ENCODE peak calls at places on chromosome 2, in ten cellular contexts. One of them, this sample, is unnamed.

GRCh38 chr2:237472187-237472712 is 14.8 kb upstream of the MLPH start:
- DNase-seq in fibroblast of mammary gland: no peak
- DNase-seq in activated naive CD8-positive, alpha-beta T cell treated with anti-CD3 and anti-CD28 coated beads, Interleukin-2, amount 10 ng/mL, durations not matched to agents 7 days and 5 days: no peak
- DNase-seq in T-cell: no peak
- DNase-seq in head of caudate nucleus: no peak
- DNase-seq in left ventricle myocardium inferior: no peak
- DNase-seq in spleen: no peak
- DNase-seq in vagina: no peak
- DNase-seq in NB4: no peak
- DNase-seq in activated T-cell treated with anti-CD3 and anti-CD28 coated beads for 1 hour: no peak
- DNase-seq in this sample: no peak

GRCh38 chr2:43676322-43677050 is at the start of gene C1GALT1C1L:
- DNase-seq in fibroblast of mammary gland: peak; percentile 73
- DNase-seq in activated naive CD8-positive, alpha-beta T cell treated with anti-CD3 and anti-CD28 coated beads, Interleukin-2, amount 10 ng/mL, durations not matched to agents 7 days and 5 days: peak; percentile 41
- DNase-seq in T-cell: peak; percentile 11
- DNase-seq in head of caudate nucleus: peak; percentile 78
- DNase-seq in left ventricle myocardium inferior: peak; percentile 74
- DNase-seq in spleen: no peak
- DNase-seq in vagina: no peak
- DNase-seq in NB4: peak; percentile 79
- DNase-seq in activated T-cell treated with anti-CD3 and anti-CD28 coated beads for 1 hour: peak; percentile 11
- DNase-seq in this sample: peak; percentile 49

GRCh38 chr2:27714851-27715291 is 51.2 kb downstream of the SLC4A1AP start:
- DNase-seq in fibroblast of mammary gland: no peak
- DNase-seq in activated naive CD8-positive, alpha-beta T cell treated with anti-CD3 and anti-CD28 coated beads, Interleukin-2, amount 10 ng/mL, durations not matched to agents 7 days and 5 days: no peak
- DNase-seq in T-cell: no peak
- DNase-seq in head of caudate nucleus: no peak
- DNase-seq in left ventricle myocardium inferior: no peak
- DNase-seq in spleen: no peak
- DNase-seq in vagina: no peak
- DNase-seq in NB4: no peak
- DNase-seq in activated T-cell treated with anti-CD3 and anti-CD28 coated beads for 1 hour: no peak
- DNase-seq in this sample: no peak

GRCh38 chr2:55084631-55085030 is 34.4 kb upstream of the RTN4 start:
- DNase-seq in fibroblast of mammary gland: no peak
- DNase-seq in activated naive CD8-positive, alpha-beta T cell treated with anti-CD3 and anti-CD28 coated beads, Interleukin-2, amount 10 ng/mL, durations not matched to agents 7 days and 5 days: no peak
- DNase-seq in T-cell: no peak
- DNase-seq in head of caudate nucleus: no peak
- DNase-seq in left ventricle myocardium inferior: no peak
- DNase-seq in spleen: no peak
- DNase-seq in vagina: no peak
- DNase-seq in NB4: peak; percentile 66
- DNase-seq in activated T-cell treated with anti-CD3 and anti-CD28 coated beads for 1 hour: no peak
- DNase-seq in this sample: no peak

GRCh38 chr2:83103602-83104001 is 1355.5 kb downstream of the SUCLG1 start:
- DNase-seq in fibroblast of mammary gland: peak; percentile 42
- DNase-seq in activated naive CD8-positive, alpha-beta T cell treated with anti-CD3 and anti-CD28 coated beads, Interleukin-2, amount 10 ng/mL, durations not matched to agents 7 days and 5 days: no peak
- DNase-seq in T-cell: no peak
- DNase-seq in head of caudate nucleus: no peak
- DNase-seq in left ventricle myocardium inferior: no peak
- DNase-seq in spleen: no peak
- DNase-seq in vagina: no peak
- DNase-seq in NB4: no peak
- DNase-seq in activated T-cell treated with anti-CD3 and anti-CD28 coated beads for 1 hour: no peak
- DNase-seq in this sample: peak; percentile 84

GRCh38 chr2:66109419-66109818 is 325.5 kb upstream of the MEIS1 start:
- DNase-seq in fibroblast of mammary gland: no peak
- DNase-seq in activated naive CD8-positive, alpha-beta T cell treated with anti-CD3 and anti-CD28 coated beads, Interleukin-2, amount 10 ng/mL, durations not matched to agents 7 days and 5 days: no peak
- DNase-seq in T-cell: no peak
- DNase-seq in head of caudate nucleus: no peak
- DNase-seq in left ventricle myocardium inferior: no peak
- DNase-seq in spleen: no peak
- DNase-seq in vagina: no peak
- DNase-seq in NB4: no peak
- DNase-seq in activated T-cell treated with anti-CD3 and anti-CD28 coated beads for 1 hour: no peak
- DNase-seq in this sample: no peak

GRCh38 chr2:154484338-154485099 is 214.0 kb upstream of the KCNJ3 start:
- DNase-seq in fibroblast of mammary gland: no peak
- DNase-seq in activated naive CD8-positive, alpha-beta T cell treated with anti-CD3 and anti-CD28 coated beads, Interleukin-2, amount 10 ng/mL, durations not matched to agents 7 days and 5 days: no peak
- DNase-seq in T-cell: no peak
- DNase-seq in head of caudate nucleus: no peak
- DNase-seq in left ventricle myocardium inferior: no peak
- DNase-seq in spleen: no peak
- DNase-seq in vagina: no peak
- DNase-seq in NB4: no peak
- DNase-seq in activated T-cell treated with anti-CD3 and anti-CD28 coated beads for 1 hour: no peak
- DNase-seq in this sample: no peak

GRCh38 chr2:153477096-153477555 is 1.4 kb downstream of the RPRM start:
- DNase-seq in fibroblast of mammary gland: no peak
- DNase-seq in activated naive CD8-positive, alpha-beta T cell treated with anti-CD3 and anti-CD28 coated beads, Interleukin-2, amount 10 ng/mL, durations not matched to agents 7 days and 5 days: no peak
- DNase-seq in T-cell: no peak
- DNase-seq in head of caudate nucleus: no peak
- DNase-seq in left ventricle myocardium inferior: no peak
- DNase-seq in spleen: no peak
- DNase-seq in vagina: no peak
- DNase-seq in NB4: no peak
- DNase-seq in activated T-cell treated with anti-CD3 and anti-CD28 coated beads for 1 hour: no peak
- DNase-seq in this sample: no peak

GRCh38 chr2:231883468-231883881 is 42.7 kb downstream of the NPPC start:
- DNase-seq in fibroblast of mammary gland: peak; percentile 53
- DNase-seq in activated naive CD8-positive, alpha-beta T cell treated with anti-CD3 and anti-CD28 coated beads, Interleukin-2, amount 10 ng/mL, durations not matched to agents 7 days and 5 days: no peak
- DNase-seq in T-cell: no peak
- DNase-seq in head of caudate nucleus: no peak
- DNase-seq in left ventricle myocardium inferior: no peak
- DNase-seq in spleen: no peak
- DNase-seq in vagina: no peak
- DNase-seq in NB4: no peak
- DNase-seq in activated T-cell treated with anti-CD3 and anti-CD28 coated beads for 1 hour: no peak
- DNase-seq in this sample: peak; percentile 11

GRCh38 chr2:36698978-36699377 is 2.5 kb downstream of the VIT start:
- DNase-seq in fibroblast of mammary gland: peak; percentile 59
- DNase-seq in activated naive CD8-positive, alpha-beta T cell treated with anti-CD3 and anti-CD28 coated beads, Interleukin-2, amount 10 ng/mL, durations not matched to agents 7 days and 5 days: no peak
- DNase-seq in T-cell: no peak
- DNase-seq in head of caudate nucleus: no peak
- DNase-seq in left ventricle myocardium inferior: no peak
- DNase-seq in spleen: no peak
- DNase-seq in vagina: no peak
- DNase-seq in NB4: peak; percentile 96
- DNase-seq in activated T-cell treated with anti-CD3 and anti-CD28 coated beads for 1 hour: no peak
- DNase-seq in this sample: peak; percentile 74

GRCh38 chr2:163731735-163732134 is 4.1 kb downstream of the FIGN start:
- DNase-seq in fibroblast of mammary gland: no peak
- DNase-seq in activated naive CD8-positive, alpha-beta T cell treated with anti-CD3 and anti-CD28 coated beads, Interleukin-2, amount 10 ng/mL, durations not matched to agents 7 days and 5 days: no peak
- DNase-seq in T-cell: no peak
- DNase-seq in head of caudate nucleus: no peak
- DNase-seq in left ventricle myocardium inferior: no peak
- DNase-seq in spleen: no peak
- DNase-seq in vagina: no peak
- DNase-seq in NB4: no peak
- DNase-seq in activated T-cell treated with anti-CD3 and anti-CD28 coated beads for 1 hour: no peak
- DNase-seq in this sample: no peak

GRCh38 chr2:121343191-121343590 is 58.2 kb upstream of the TFCP2L1 start:
- DNase-seq in fibroblast of mammary gland: no peak
- DNase-seq in activated naive CD8-positive, alpha-beta T cell treated with anti-CD3 and anti-CD28 coated beads, Interleukin-2, amount 10 ng/mL, durations not matched to agents 7 days and 5 days: no peak
- DNase-seq in T-cell: no peak
- DNase-seq in head of caudate nucleus: no peak
- DNase-seq in left ventricle myocardium inferior: no peak
- DNase-seq in spleen: no peak
- DNase-seq in vagina: no peak
- DNase-seq in NB4: no peak
- DNase-seq in activated T-cell treated with anti-CD3 and anti-CD28 coated beads for 1 hour: no peak
- DNase-seq in this sample: no peak

GRCh38 chr2:232229296-232229916 is 149.1 kb upstream of the ALPP start:
- DNase-seq in fibroblast of mammary gland: peak; percentile 37
- DNase-seq in activated naive CD8-positive, alpha-beta T cell treated with anti-CD3 and anti-CD28 coated beads, Interleukin-2, amount 10 ng/mL, durations not matched to agents 7 days and 5 days: no peak
- DNase-seq in T-cell: no peak
- DNase-seq in head of caudate nucleus: no peak
- DNase-seq in left ventricle myocardium inferior: peak; percentile 30
- DNase-seq in spleen: no peak
- DNase-seq in vagina: no peak
- DNase-seq in NB4: no peak
- DNase-seq in activated T-cell treated with anti-CD3 and anti-CD28 coated beads for 1 hour: no peak
- DNase-seq in this sample: peak; percentile 36

GRCh38 chr2:169528271-169528701 is 18.8 kb downstream of the KLHL41 start:
- DNase-seq in fibroblast of mammary gland: peak; percentile 64
- DNase-seq in activated naive CD8-positive, alpha-beta T cell treated with anti-CD3 and anti-CD28 coated beads, Interleukin-2, amount 10 ng/mL, durations not matched to agents 7 days and 5 days: peak; percentile 68
- DNase-seq in T-cell: peak; percentile 69
- DNase-seq in head of caudate nucleus: peak; percentile 84
- DNase-seq in left ventricle myocardium inferior: peak; percentile 58
- DNase-seq in spleen: peak; percentile 81
- DNase-seq in vagina: no peak
- DNase-seq in NB4: peak; percentile 76
- DNase-seq in activated T-cell treated with anti-CD3 and anti-CD28 coated beads for 1 hour: peak; percentile 72
- DNase-seq in this sample: peak; percentile 47

GRCh38 chr2:10411557-10411956 is 36.6 kb downstream of the ODC1 start:
- DNase-seq in fibroblast of mammary gland: no peak
- DNase-seq in activated naive CD8-positive, alpha-beta T cell treated with anti-CD3 and anti-CD28 coated beads, Interleukin-2, amount 10 ng/mL, durations not matched to agents 7 days and 5 days: no peak
- DNase-seq in T-cell: no peak
- DNase-seq in head of caudate nucleus: no peak
- DNase-seq in left ventricle myocardium inferior: no peak
- DNase-seq in spleen: no peak
- DNase-seq in vagina: no peak
- DNase-seq in NB4: no peak
- DNase-seq in activated T-cell treated with anti-CD3 and anti-CD28 coated beads for 1 hour: no peak
- DNase-seq in this sample: no peak